ENCODE peak calls at places on chromosomes 12 and 14, in eight cellular contexts. D, S, Q, O, M, H, G and K are unnamed samples.

GRCh38 chr14:71166434-71166833 is 259.2 kb downstream of the PCNX1 start:
- DNase-seq in D (no peak), S (peak; percentile 90), Q (peak; percentile 75), O (no peak), M (peak; percentile 55), H (peak; percentile 85), G (no peak), K (peak; percentile 37)

GRCh38 chr14:93094121-93094918 is 21.4 kb downstream of the ITPK1 start:
- DNase-seq in D (no peak), S (no peak), Q (no peak), O (no peak), M (no peak), H (no peak), G (no peak), K (no peak)

GRCh38 chr12:12916135-12916956 is 25.0 kb downstream of the GPRC5A start:
- DNase-seq in D (no peak), S (peak; percentile 92), Q (peak; percentile 85), O (peak; percentile 65), M (peak; percentile 86), H (peak; percentile 82), G (peak; percentile 82), K (peak; percentile 84)

GRCh38 chr12:70265132-70265531 is 21.9 kb downstream of the CNOT2 start:
- DNase-seq in D (no peak), S (no peak), Q (no peak), O (no peak), M (no peak), H (no peak), G (no peak), K (no peak)

GRCh38 chr12:10636611-10637010 is 23.2 kb upstream of the MAGOHB start:
- DNase-seq in D (no peak), S (no peak), Q (no peak), O (no peak), M (no peak), H (no peak), G (no peak), K (no peak)

GRCh38 chr12:93181396-93181965 is 196.2 kb upstream of the NUDT4 start:
- DNase-seq in D (no peak), S (no peak), Q (peak; percentile 20), O (no peak), M (no peak), H (no peak), G (no peak), K (no peak)

GRCh38 chr14:75123991-75124390 is 2.9 kb downstream of the NEK9 start:
- DNase-seq in D (no peak), S (peak; percentile 84), Q (peak; percentile 73), O (peak; percentile 21), M (peak; percentile 69), H (peak; percentile 81), G (no peak), K (peak; percentile 23)

GRCh38 chr14:97946291-97946690 is 1149.1 kb downstream of the VRK1 start:
- DNase-seq in D (no peak), S (no peak), Q (no peak), O (no peak), M (no peak), H (no peak), G (no peak), K (no peak)

GRCh38 chr14:59283380-59283779 is 94.9 kb downstream of the DAAM1 start:
- DNase-seq in D (no peak), S (peak; percentile 36), Q (no peak), O (no peak), M (no peak), H (peak; percentile 75), G (no peak), K (no peak)

GRCh38 chr14:61462566-61463195 is 141.3 kb downstream of the PRKCH start:
- DNase-seq in D (no peak), S (peak; percentile 92), Q (no peak), O (no peak), M (peak; percentile 79), H (peak; percentile 93), G (no peak), K (no peak)

GRCh38 chr12:72207094-72207493 is 65.1 kb upstream of the TRHDE start:
- DNase-seq in D (no peak), S (no peak), Q (no peak), O (no peak), M (no peak), H (peak; percentile 4), G (no peak), K (no peak)

GRCh38 chr12:74424778-74425177 is 112.9 kb upstream of the ATXN7L3B start:
- DNase-seq in D (no peak), S (no peak), Q (no peak), O (no peak), M (no peak), H (no peak), G (no peak), K (no peak)

GRCh38 chr12:64714551-64714968 is 44.6 kb downstream of the GNS start:
- DNase-seq in D (no peak), S (no peak), Q (peak; percentile 21), O (no peak), M (no peak), H (no peak), G (peak; percentile 26), K (peak; percentile 48)

GRCh38 chr14:74571901-74572828 is 39.9 kb downstream of the LTBP2 start:
- DNase-seq in D (peak; percentile 99), S (peak; percentile 97), Q (peak; percentile 54), O (no peak), M (peak; percentile 91), H (peak; percentile 99), G (no peak), K (no peak)

GRCh38 chr12:120457133-120457532 is 10.9 kb downstream of the GATC start:
- DNase-seq in D (no peak), S (no peak), Q (peak; percentile 63), O (no peak), M (peak; percentile 45), H (no peak), G (no peak), K (peak; percentile 45)

GRCh38 chr12:115023279-115023678 is 339.3 kb upstream of the TBX3 start:
- DNase-seq in D (no peak), S (peak; percentile 52), Q (no peak), O (no peak), M (no peak), H (peak; percentile 43), G (no peak), K (no peak)

GRCh38 chr14:52402812-52403526 is 88.9 kb downstream of the PTGER2 start:
- DNase-seq in D (no peak), S (peak; percentile 35), Q (no peak), O (no peak), M (no peak), H (no peak), G (no peak), K (peak; percentile 45)

GRCh38 chr12:47087088-47087688 is 7.4 kb upstream of the AMIGO2 start:
- DNase-seq in D (no peak), S (peak; percentile 59), Q (no peak), O (no peak), M (peak; percentile 31), H (no peak), G (no peak), K (no peak)

GRCh38 chr12:54561164-54561563 is 11.8 kb downstream of the PDE1B start:
- DNase-seq in D (no peak), S (peak; percentile 8), Q (peak; percentile 78), O (peak; percentile 38), M (no peak), H (no peak), G (no peak), K (no peak)

GRCh38 chr12:49041036-49041880 is 19.3 kb downstream of the KMT2D start:
- DNase-seq in D (no peak), S (no peak), Q (no peak), O (no peak), M (no peak), H (no peak), G (no peak), K (no peak)

GRCh38 chr14:86057018-86057667 is 527.2 kb downstream of the FLRT2 start:
- DNase-seq in D (no peak), S (peak; percentile 39), Q (peak; percentile 42), O (no peak), M (peak; percentile 27), H (peak; percentile 38), G (peak; percentile 6), K (peak; percentile 16)

GRCh38 chr14:96987771-96988170 is 190.6 kb downstream of the VRK1 start:
- DNase-seq in D (no peak), S (no peak), Q (no peak), O (no peak), M (no peak), H (no peak), G (no peak), K (no peak)

GRCh38 chr12:102659200-102659911 is 179.0 kb upstream of the IGF1 start:
- DNase-seq in D (no peak), S (no peak), Q (peak; percentile 8), O (no peak), M (peak; percentile 6), H (no peak), G (no peak), K (no peak)
- TF ChIP-seq CTCF in D (peak; percentile 3), S (no peak), Q (peak; percentile 50), O (no peak), M (no peak), H (peak; percentile 12), G (no peak), K (no peak)

GRCh38 chr12:121626087-121626852 is at the start of gene ORAI1:
- DNase-seq in D (peak; percentile 54), S (peak; percentile 97), Q (peak; percentile 99), O (peak; percentile 80), M (peak; percentile 96), H (peak; percentile 94), G (peak; percentile 94), K (peak; percentile 97)
- TF ChIP-seq CTCF in D (peak; percentile 2), S (no peak), Q (no peak), O (peak; percentile 72), M (peak; percentile 22), H (no peak), G (peak; percentile 25), K (no peak)

DNA sequence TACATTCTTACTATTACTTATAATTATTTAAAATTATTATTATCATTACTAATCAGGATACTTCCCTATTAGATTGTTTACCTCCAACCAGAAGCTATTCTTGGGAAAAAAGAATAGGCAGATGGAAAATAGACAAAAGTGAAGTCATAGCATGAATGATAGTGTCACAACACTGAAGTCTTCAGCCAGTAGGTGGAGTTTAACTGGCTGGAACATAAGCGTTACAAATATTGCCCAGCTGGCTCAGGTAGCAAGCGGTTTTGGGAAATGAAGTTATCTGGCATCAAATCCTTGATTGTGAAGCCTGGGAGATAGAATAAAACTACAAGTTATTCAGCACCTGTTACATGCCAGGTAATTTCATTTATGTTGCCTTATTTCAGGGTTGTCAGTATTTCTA is 762.9 kb downstream of the C12orf50 start:
- DNase-seq in D (no peak), S (no peak), Q (peak; percentile 21), O (no peak), M (peak; percentile 27), H (no peak), G (no peak), K (peak; percentile 2)
- TF ChIP-seq CTCF in D (no peak), S (no peak), Q (peak; percentile 19), O (no peak), M (peak; percentile 27), H (no peak), G (no peak), K (no peak)

GRCh38 chr14:106459971-106460730 is 933.8 kb downstream of the TMEM121 start:
- DNase-seq in D (no peak), S (no peak), Q (peak; percentile 21), O (no peak), M (peak; percentile 21), H (no peak), G (peak; percentile 38), K (peak; percentile 29)
- TF ChIP-seq CTCF in D (no peak), S (no peak), Q (peak; percentile 26), O (no peak), M (no peak), H (no peak), G (peak; percentile 9), K (peak; percentile 32)